ENCODE peak calls at places on chromosomes 12 and 14, in five cellular contexts. Q is mucosa of descending colon, L is AG09309, C is endothelial cell, X is GM23338. O is an unnamed sample.

GRCh38 chr12:116924558-116925453 is 14.1 kb downstream of the FBXW8 start:
- DNase-seq in Q (peak; percentile 51), L (no peak), C (no peak), X (no peak), O (peak; percentile 28)

GRCh38 chr14:78316711-78317110 is 146.5 kb downstream of the NRXN3 start:
- DNase-seq in Q (peak; percentile 19), L (no peak), C (no peak), X (no peak), O (no peak)

GRCh38 chr14:29176876-29177275 is 410.3 kb downstream of the FOXG1 start:
- DNase-seq in Q (no peak), L (no peak), C (no peak), X (no peak), O (no peak)

GRCh38 chr14:79404874-79405273 is 806.4 kb downstream of the DIO2 start:
- DNase-seq in Q (no peak), L (no peak), C (no peak), X (no peak), O (no peak)

GRCh38 chr12:30836656-30837445 is 82.1 kb upstream of the CAPRIN2 start:
- DNase-seq in Q (no peak), L (no peak), C (no peak), X (no peak), O (no peak)

GRCh38 chr14:90091393-90091792 is 29.6 kb downstream of the KCNK13 start:
- DNase-seq in Q (no peak), L (peak; percentile 32), C (no peak), X (no peak), O (peak; percentile 2)

GRCh38 chr12:130685850-130686249 is 30.2 kb downstream of the RIMBP2 start:
- DNase-seq in Q (no peak), L (no peak), C (no peak), X (no peak), O (no peak)

GRCh38 chr14:45198551-45198950 is 54.5 kb downstream of the MIS18BP1 start:
- DNase-seq in Q (no peak), L (no peak), C (no peak), X (no peak), O (no peak)

GRCh38 chr12:117685115-117685926 is 283.5 kb downstream of the KSR2 start:
- DNase-seq in Q (peak; percentile 80), L (peak; percentile 62), C (peak; percentile 32), X (peak; percentile 94), O (peak; percentile 34)

GRCh38 chr14:50106178-50106577 is 10.2 kb downstream of the VCPKMT start:
- DNase-seq in Q (no peak), L (no peak), C (no peak), X (no peak), O (no peak)

GRCh38 chr14:74612346-74613021 is 447 bp upstream of the LTBP2 start:
- DNase-seq in Q (peak; percentile 84), L (no peak), C (peak; percentile 95), X (peak; percentile 95), O (peak; percentile 56)

GRCh38 chr12:108495823-108496579 is 19.1 kb upstream of the FICD start:
- DNase-seq in Q (no peak), L (no peak), C (no peak), X (no peak), O (no peak)

GRCh38 chr12:80321653-80322052 is 122.4 kb upstream of the PTPRQ start:
- DNase-seq in Q (no peak), L (peak; percentile 7), C (no peak), X (peak; percentile 27), O (no peak)

GRCh38 chr12:59792647-59793046 is 196.8 kb downstream of the SLC16A7 start:
- DNase-seq in Q (no peak), L (no peak), C (no peak), X (no peak), O (no peak)

GRCh38 chr14:67908061-67908767 is 88.6 kb downstream of the RAD51B start:
- DNase-seq in Q (no peak), L (no peak), C (no peak), X (no peak), O (no peak)

GRCh38 chr12:69932154-69932553 is 107.1 kb downstream of the MYRFL start:
- DNase-seq in Q (no peak), L (no peak), C (peak; percentile 10), X (peak; percentile 83), O (no peak)

GRCh38 chr14:22748691-22749090 is 17.8 kb upstream of the OXA1L start:
- DNase-seq in Q (no peak), L (no peak), C (no peak), X (no peak), O (no peak)

GRCh38 chr14:93337143-93337753 is 4.4 kb upstream of the BTBD7 start:
- DNase-seq in Q (no peak), L (no peak), C (no peak), X (peak; percentile 51), O (no peak)

GRCh38 chr12:83335748-83336147 is 649.0 kb downstream of the TMTC2 start:
- DNase-seq in Q (no peak), L (no peak), C (no peak), X (no peak), O (no peak)

GRCh38 chr14:89013098-89013504 is 188.7 kb downstream of the TTC8 start:
- DNase-seq in Q (peak; percentile 82), L (no peak), C (no peak), X (peak; percentile 84), O (no peak)
- TF ChIP-seq CTCF in Q (peak; percentile 20), L (peak; percentile 40), C (no peak), X (peak; percentile 87), O (peak; percentile 2)

DNA sequence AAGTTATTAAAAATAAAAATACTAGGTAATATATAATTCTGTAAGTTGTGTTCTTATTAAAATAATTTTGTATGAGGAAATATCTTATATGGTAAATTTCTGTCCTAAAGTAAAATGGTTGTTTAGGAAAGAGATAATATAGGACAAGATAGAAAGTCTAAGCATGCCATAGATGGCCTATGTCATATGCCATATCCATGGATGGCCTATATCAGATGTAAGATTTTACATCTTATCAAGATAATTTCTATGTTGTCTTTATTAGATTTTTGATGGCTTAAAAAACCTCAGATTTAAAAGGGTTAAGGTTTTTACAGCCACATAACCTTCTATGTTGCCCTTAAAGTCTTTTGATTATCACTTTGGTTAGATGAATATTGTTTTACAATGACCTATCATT is 52.6 kb downstream of the CATSPERB start:
- DNase-seq in Q (no peak), L (no peak), C (no peak), X (peak; percentile 11), O (no peak)
- TF ChIP-seq CTCF in Q (no peak), L (no peak), C (no peak), X (no peak), O (no peak)

GRCh38 chr14:86038401-86038985 is 508.5 kb downstream of the FLRT2 start:
- DNase-seq in Q (peak; percentile 25), L (peak; percentile 0), C (peak; percentile 67), X (peak; percentile 72), O (peak; percentile 15)

GRCh38 chr14:86035882-86036281 is 505.9 kb downstream of the FLRT2 start:
- DNase-seq in Q (no peak), L (no peak), C (peak; percentile 49), X (peak; percentile 75), O (no peak)
- TF ChIP-seq CTCF in Q (no peak), L (peak; percentile 30), C (peak; percentile 60), X (peak; percentile 86), O (peak; percentile 29)

GRCh38 chr12:26156996-26157395 is 32.2 kb upstream of the BHLHE41 start:
- DNase-seq in Q (peak; percentile 26), L (no peak), C (no peak), X (no peak), O (no peak)

GRCh38 chr12:26152507-26153102 is 27.8 kb upstream of the BHLHE41 start:
- DNase-seq in Q (no peak), L (no peak), C (no peak), X (no peak), O (no peak)

GRCh38 chr12:26150737-26151450 is 26.1 kb upstream of the BHLHE41 start:
- DNase-seq in Q (no peak), L (peak; percentile 46), C (no peak), X (no peak), O (peak; percentile 23)

GRCh38 chr12:26156201-26156871 is 31.5 kb upstream of the BHLHE41 start:
- DNase-seq in Q (peak; percentile 23), L (no peak), C (no peak), X (no peak), O (no peak)

DNA sequence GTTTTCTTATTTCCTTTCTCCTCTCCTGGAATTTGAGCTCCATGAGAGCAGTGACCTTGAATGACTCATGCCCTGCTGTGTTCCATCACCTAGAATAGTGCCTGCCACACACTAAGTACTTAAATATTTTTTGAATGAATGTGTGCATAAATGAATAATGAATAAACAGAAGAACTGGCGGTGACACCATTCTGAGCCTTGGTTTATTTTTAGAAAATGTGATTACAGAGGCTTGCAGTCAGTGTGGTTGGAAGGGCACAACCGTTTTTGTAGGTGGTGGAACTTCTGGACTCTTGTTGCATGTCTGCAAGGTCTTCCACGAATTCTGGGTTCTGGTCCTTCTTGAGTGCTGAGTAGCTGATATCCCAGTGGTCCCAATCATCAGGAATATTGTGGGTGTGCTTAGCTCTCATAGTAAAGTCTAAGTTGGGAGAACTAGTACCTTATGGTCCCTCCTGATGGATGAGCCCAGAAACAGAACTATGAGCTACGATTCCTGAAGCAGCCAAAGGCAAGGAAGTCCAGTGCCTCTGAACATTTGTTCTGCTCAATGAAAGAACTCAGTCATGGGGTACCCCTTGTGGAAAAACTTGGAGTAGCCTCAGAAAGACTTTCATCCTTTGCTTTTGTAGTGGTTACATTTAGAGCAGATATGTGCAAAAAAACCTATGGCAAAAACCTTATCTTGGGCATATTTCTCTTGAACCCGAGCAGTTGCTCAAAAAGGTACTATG is 28.8 kb upstream of the BHLHE41 start:
- DNase-seq in Q (no peak), L (peak; percentile 85), C (no peak), X (no peak), O (peak; percentile 64)
- TF ChIP-seq CTCF in Q (no peak), L (peak; percentile 43), C (peak; percentile 19), X (no peak), O (peak; percentile 14)

GRCh38 chr12:4867384-4867783 is 42.3 kb upstream of the KCNA1 start:
- DNase-seq in Q (no peak), L (no peak), C (no peak), X (peak; percentile 30), O (no peak)
- TF ChIP-seq CTCF in Q (no peak), L (no peak), C (no peak), X (peak; percentile 54), O (no peak)

GRCh38 chr12:99386907-99387306 is 260.6 kb upstream of the GARIN6 start:
- DNase-seq in Q (no peak), L (peak; percentile 24), C (no peak), X (peak; percentile 80), O (no peak)
- TF ChIP-seq CTCF in Q (no peak), L (peak; percentile 62), C (peak; percentile 60), X (peak; percentile 83), O (peak; percentile 46)

DNA sequence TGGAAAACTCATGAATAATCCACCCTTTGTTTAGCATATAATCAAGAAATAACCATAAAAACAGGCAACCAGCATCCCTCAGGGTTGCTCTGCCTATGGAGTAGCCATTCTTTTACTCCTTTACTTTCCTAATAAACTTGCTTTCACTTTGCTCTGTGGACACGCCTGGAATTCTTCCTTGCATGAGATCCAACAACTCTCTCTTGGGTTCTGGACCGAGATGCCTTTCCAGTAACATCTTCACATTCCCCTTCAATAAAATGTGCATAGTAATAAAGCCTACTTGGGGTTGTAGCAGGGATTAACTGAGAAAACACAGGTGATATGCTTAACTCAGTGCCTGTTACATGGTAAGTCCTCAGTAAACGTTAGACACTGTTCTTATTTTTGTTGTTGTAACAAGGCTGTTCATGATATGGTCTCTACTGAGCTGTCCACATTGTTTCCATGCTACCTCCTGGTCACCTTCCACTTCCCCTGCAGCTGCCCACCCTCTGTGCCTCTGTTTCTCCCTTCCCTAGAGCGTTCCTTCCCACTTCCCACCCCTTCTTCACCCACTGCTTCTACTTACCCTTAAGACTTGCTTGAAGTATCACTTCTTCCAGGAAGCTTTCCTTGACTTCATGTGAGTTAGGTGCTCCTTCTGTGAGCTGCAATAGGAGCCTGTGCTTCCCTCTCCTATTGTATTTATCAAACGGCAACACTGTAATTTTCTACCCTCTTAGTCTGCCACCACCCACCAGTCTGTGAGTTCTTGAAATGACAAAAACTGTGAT is 286.6 kb upstream of the AMIGO2 start:
- DNase-seq in Q (no peak), L (no peak), C (no peak), X (no peak), O (no peak)
- TF ChIP-seq CTCF in Q (no peak), L (no peak), C (no peak), X (no peak), O (no peak)